ENCODE peak calls at places on chromosomes 13 and 19, in five cellular contexts. One of them, this sample, is unnamed.

GRCh38 chr19:2389594-2389993 is 29.5 kb downstream of the TMPRSS9 start:
- ATAC-seq in activated T-cell treated with anti-CD3 and anti-CD28 coated beads, Interleukin-2, amount 50 U/mL, for 72 hours: no peak
- ATAC-seq in PC-3: no peak
- ATAC-seq in gastroesophageal sphincter: no peak
- ATAC-seq in CD4-positive, alpha-beta T cell: no peak
- ATAC-seq in this sample: no peak

GRCh38 chr19:46954502-46955004 is 65.1 kb upstream of the NPAS1 start:
- ATAC-seq in gastroesophageal sphincter: no peak
- ATAC-seq in PC-3: no peak
- ATAC-seq in CD4-positive, alpha-beta T cell: no peak
- ATAC-seq in activated T-cell treated with anti-CD3 and anti-CD28 coated beads, Interleukin-2, amount 50 U/mL, for 72 hours: peak; percentile 7
- ATAC-seq in this sample: no peak

GRCh38 chr13:77230560-77230959 is 96.3 kb downstream of the MYCBP2 start:
- ATAC-seq in activated T-cell treated with anti-CD3 and anti-CD28 coated beads, Interleukin-2, amount 50 U/mL, for 72 hours: peak; percentile 55
- ATAC-seq in PC-3: no peak
- ATAC-seq in CD4-positive, alpha-beta T cell: no peak
- ATAC-seq in gastroesophageal sphincter: no peak
- ATAC-seq in this sample: no peak

GRCh38 chr13:53042897-53043296 is 14.3 kb downstream of the OLFM4 start:
- ATAC-seq in CD4-positive, alpha-beta T cell: no peak
- ATAC-seq in activated T-cell treated with anti-CD3 and anti-CD28 coated beads, Interleukin-2, amount 50 U/mL, for 72 hours: no peak
- ATAC-seq in gastroesophageal sphincter: no peak
- ATAC-seq in PC-3: no peak
- ATAC-seq in this sample: no peak

GRCh38 chr13:99982021-99982740 is 597 bp downstream of the ZIC2 start:
- ATAC-seq in PC-3: peak; percentile 9
- ATAC-seq in activated T-cell treated with anti-CD3 and anti-CD28 coated beads, Interleukin-2, amount 50 U/mL, for 72 hours: peak; percentile 15
- ATAC-seq in gastroesophageal sphincter: peak; percentile 7
- ATAC-seq in CD4-positive, alpha-beta T cell: peak; percentile 36
- ATAC-seq in this sample: peak; percentile 25

GRCh38 chr19:44614313-44614712 is 950 bp downstream of the IGSF23 start:
- ATAC-seq in gastroesophageal sphincter: no peak
- ATAC-seq in CD4-positive, alpha-beta T cell: no peak
- ATAC-seq in activated T-cell treated with anti-CD3 and anti-CD28 coated beads, Interleukin-2, amount 50 U/mL, for 72 hours: no peak
- ATAC-seq in PC-3: no peak
- ATAC-seq in this sample: no peak

GRCh38 chr13:97226788-97227627 is 4.9 kb downstream of the MBNL2 start:
- ATAC-seq in PC-3: no peak
- ATAC-seq in gastroesophageal sphincter: no peak
- ATAC-seq in activated T-cell treated with anti-CD3 and anti-CD28 coated beads, Interleukin-2, amount 50 U/mL, for 72 hours: peak; percentile 54
- ATAC-seq in CD4-positive, alpha-beta T cell: peak; percentile 39
- ATAC-seq in this sample: no peak

GRCh38 chr19:57560049-57560491 is 407 bp upstream of the ZNF550 start:
- ATAC-seq in CD4-positive, alpha-beta T cell: no peak
- ATAC-seq in gastroesophageal sphincter: peak; percentile 7
- ATAC-seq in activated T-cell treated with anti-CD3 and anti-CD28 coated beads, Interleukin-2, amount 50 U/mL, for 72 hours: peak; percentile 12
- ATAC-seq in PC-3: no peak
- ATAC-seq in this sample: peak; percentile 34

This sample was measured in esophagus mucosa.